ENCODE peak calls at places on chromosomes 11 and 22, in nine cellular contexts. O is Calu3; K is coronary artery; F is body of pancreas; H is astrocyte; S is cardiac fibroblast; L is left ventricle myocardium inferior; T is CD4-positive, alpha-beta T cell; Z is A549. Y is an unnamed sample.

GRCh38 chr11:110979696-110980095 is 265.8 kb upstream of the POU2AF2 start:
- DNase-seq in O (no peak), K (no peak), F (no peak), H (peak), S (peak), L (no peak), T (no peak), Z (no peak), Y (no peak)

GRCh38 chr22:38325575-38325974 is 8.3 kb upstream of the CSNK1E start:
- DNase-seq in O (no peak), K (no peak), F (no peak), H (no peak), S (no peak), L (no peak), T (no peak), Z (no peak), Y (no peak)

GRCh38 chr11:65396769-65397745 is 10.6 kb downstream of the FRMD8 start:
- DNase-seq in O (no peak), K (no peak), F (no peak), H (no peak), S (no peak), L (no peak), T (no peak), Z (no peak), Y (no peak)

GRCh38 chr22:36334838-36335603 is 52.7 kb downstream of the MYH9 start:
- DNase-seq in O (peak), K (no peak), F (peak), H (peak), S (peak), L (no peak), T (no peak), Z (no peak), Y (no peak)

GRCh38 chr11:75328426-75329277 is 22.8 kb downstream of the ARRB1 start:
- DNase-seq in O (peak), K (no peak), F (peak), H (peak), S (peak), L (peak), T (peak), Z (peak), Y (peak)

GRCh38 chr11:73140213-73141030 is 1.7 kb downstream of the FCHSD2 start:
- DNase-seq in O (peak), K (no peak), F (peak), H (peak), S (peak), L (peak), T (no peak), Z (peak), Y (no peak)

GRCh38 chr22:25623310-25623734 is 58.8 kb downstream of the GRK3 start:
- DNase-seq in O (no peak), K (no peak), F (no peak), H (no peak), S (no peak), L (no peak), T (no peak), Z (no peak), Y (no peak)

GRCh38 chr22:38313384-38313955 is 3.8 kb downstream of the CSNK1E start:
- DNase-seq in O (no peak), K (peak), F (peak), H (peak), S (peak), L (peak), T (peak), Z (no peak), Y (no peak)

GRCh38 chr22:17370036-17370765 is 941 bp downstream of the CECR2 start:
- DNase-seq in O (no peak), K (no peak), F (no peak), H (no peak), S (peak), L (peak), T (no peak), Z (no peak), Y (no peak)

GRCh38 chr22:37599161-37599560 is 9.5 kb upstream of the GGA1 start:
- DNase-seq in O (no peak), K (no peak), F (peak), H (no peak), S (no peak), L (no peak), T (no peak), Z (no peak), Y (no peak)

GRCh38 chr11:79050784-79051183 is 390.0 kb downstream of the TENM4 start:
- DNase-seq in O (no peak), K (no peak), F (no peak), H (no peak), S (no peak), L (peak), T (no peak), Z (no peak), Y (no peak)

GRCh38 chr11:32884023-32884422 is 8.6 kb upstream of the QSER1 start:
- DNase-seq in O (no peak), K (no peak), F (no peak), H (no peak), S (no peak), L (no peak), T (no peak), Z (no peak), Y (no peak)

GRCh38 chr11:119094816-119095065 is 6.9 kb downstream of the DPAGT1 start:
- DNase-seq in O (peak), K (peak), F (peak), H (peak), S (peak), L (peak), T (no peak), Z (no peak), Y (no peak)

GRCh38 chr11:64918056-64918455 is 1.0 kb upstream of the ATG2A start:
- DNase-seq in O (no peak), K (no peak), F (no peak), H (peak), S (peak), L (no peak), T (no peak), Z (no peak), Y (no peak)

GRCh38 chr11:94948070-94948617 is 25.2 kb downstream of the CWC15 start:
- DNase-seq in O (no peak), K (no peak), F (no peak), H (peak), S (peak), L (no peak), T (no peak), Z (no peak), Y (no peak)

GRCh38 chr22:27995801-27996528 is 76.9 kb upstream of the PITPNB start:
- DNase-seq in O (peak), K (no peak), F (peak), H (no peak), S (no peak), L (no peak), T (no peak), Z (no peak), Y (no peak)

GRCh38 chr11:47907499-47907898 is 59.3 kb upstream of the NUP160 start:
- DNase-seq in O (no peak), K (no peak), F (no peak), H (peak), S (peak), L (no peak), T (no peak), Z (no peak), Y (no peak)

GRCh38 chr22:43060213-43060612 is 29.0 kb downstream of the TTLL1 start:
- DNase-seq in O (peak), K (no peak), F (no peak), H (no peak), S (peak), L (no peak), T (peak), Z (no peak), Y (peak)

GRCh38 chr11:66880484-66881211 is 23.8 kb downstream of the LRFN4 start:
- DNase-seq in O (peak), K (no peak), F (peak), H (no peak), S (no peak), L (no peak), T (no peak), Z (no peak), Y (no peak)

GRCh38 chr11:35099278-35100018 is 39.5 kb upstream of the CD44 start:
- DNase-seq in O (no peak), K (no peak), F (no peak), H (peak), S (peak), L (no peak), T (no peak), Z (no peak), Y (no peak)

GRCh38 chr11:30568933-30569332 is 17.2 kb downstream of the MPPED2 start:
- DNase-seq in O (no peak), K (no peak), F (no peak), H (no peak), S (no peak), L (no peak), T (no peak), Z (no peak), Y (no peak)

GRCh38 chr11:12694182-12694531 is 19.9 kb downstream of the TEAD1 start:
- DNase-seq in O (no peak), K (no peak), F (peak), H (no peak), S (no peak), L (no peak), T (no peak), Z (no peak), Y (no peak)

GRCh38 chr11:128624269-128625170 is 37.2 kb upstream of the ETS1 start:
- DNase-seq in O (no peak), K (no peak), F (peak), H (no peak), S (no peak), L (no peak), T (peak), Z (no peak), Y (no peak)

GRCh38 chr22:38317995-38318715 is 922 bp upstream of the CSNK1E start:
- DNase-seq in O (peak), K (peak), F (peak), H (peak), S (peak), L (peak), T (no peak), Z (peak), Y (no peak)

GRCh38 chr11:95044010-95044409 is 5.2 kb upstream of the KDM4F start:
- DNase-seq in O (no peak), K (no peak), F (no peak), H (no peak), S (no peak), L (no peak), T (no peak), Z (no peak), Y (no peak)

GRCh38 chr22:30752771-30753170 is 58.1 kb downstream of the OSBP2 start:
- DNase-seq in O (no peak), K (no peak), F (no peak), H (no peak), S (no peak), L (no peak), T (no peak), Z (no peak), Y (no peak)

GRCh38 chr22:41285441-41285819 is 557 bp downstream of the RANGAP1 start:
- DNase-seq in O (peak), K (peak), F (peak), H (peak), S (peak), L (peak), T (peak), Z (no peak), Y (no peak)

GRCh38 chr11:66012946-66013761 is 1.3 kb downstream of the CST6 start:
- DNase-seq in O (peak), K (no peak), F (no peak), H (no peak), S (no peak), L (no peak), T (no peak), Z (no peak), Y (no peak)

GRCh38 chr11:119907934-119908760 is 179.1 kb upstream of the NECTIN1 start:
- DNase-seq in O (no peak), K (no peak), F (no peak), H (no peak), S (no peak), L (no peak), T (no peak), Z (no peak), Y (peak)

GRCh38 chr22:46537221-46537945 is at the start of gene CELSR1:
- DNase-seq in O (peak), K (no peak), F (no peak), H (peak), S (no peak), L (peak), T (no peak), Z (peak), Y (no peak)

GRCh38 chr11:61650781-61651571 is 29.2 kb upstream of the DAGLA start:
- DNase-seq in O (no peak), K (no peak), F (peak), H (no peak), S (no peak), L (no peak), T (no peak), Z (no peak), Y (no peak)

GRCh38 chr11:131063638-131064037 is 147.4 kb upstream of the SNX19 start:
- DNase-seq in O (no peak), K (no peak), F (no peak), H (no peak), S (no peak), L (no peak), T (no peak), Z (no peak), Y (no peak)

GRCh38 chr22:38950527-38951111 is 6.8 kb upstream of the APOBEC3A start:
- DNase-seq in O (no peak), K (no peak), F (no peak), H (no peak), S (no peak), L (no peak), T (no peak), Z (no peak), Y (no peak)

GRCh38 chr11:43737194-43737575 is 56.6 kb downstream of the HSD17B12 start:
- DNase-seq in O (no peak), K (no peak), F (no peak), H (no peak), S (no peak), L (no peak), T (no peak), Z (no peak), Y (no peak)

GRCh38 chr11:63212742-63213141 is 30.7 kb downstream of the SLC22A25 start:
- DNase-seq in O (peak), K (no peak), F (no peak), H (no peak), S (peak), L (no peak), T (no peak), Z (peak), Y (no peak)
- TF ChIP-seq CTCF in O (peak), K (peak), F (peak), H (peak), S (peak), L (peak), T (peak), Z (peak), Y (peak)

DNA sequence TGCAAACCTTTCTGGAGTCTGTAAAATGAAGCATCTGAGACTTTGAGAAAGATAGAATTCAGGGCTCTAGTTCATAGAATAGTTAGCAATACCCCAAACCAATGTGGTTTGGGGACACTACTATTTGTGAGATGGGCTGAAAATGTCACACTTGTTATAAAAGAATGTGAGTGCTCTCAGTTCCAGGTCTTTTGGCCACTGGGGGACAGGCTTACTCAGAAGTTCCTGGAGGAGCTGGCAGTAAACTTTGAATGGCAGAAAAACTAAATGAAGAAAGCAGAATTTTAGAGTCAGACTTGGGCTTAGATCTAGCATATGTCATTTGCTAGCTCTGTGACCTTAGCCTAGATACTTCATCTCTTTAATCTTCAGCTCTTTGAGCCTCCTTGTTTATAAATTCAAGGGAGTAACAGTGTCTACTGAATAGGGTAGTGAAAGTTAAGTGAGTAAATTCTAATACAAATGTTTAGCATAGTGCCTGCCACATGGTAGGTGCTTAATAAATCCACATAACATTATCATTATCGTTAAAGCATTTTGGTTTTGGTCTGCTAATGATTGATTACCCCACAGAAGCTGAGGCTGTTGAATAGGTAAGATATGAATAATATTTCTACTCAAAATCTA is 3.7 kb downstream of the LYVE1 start:
- DNase-seq in O (no peak), K (no peak), F (no peak), H (no peak), S (peak), L (no peak), T (no peak), Z (no peak), Y (no peak)
- TF ChIP-seq CTCF in O (no peak), K (peak), F (no peak), H (no peak), S (peak), L (peak), T (no peak), Z (peak), Y (no peak)

GRCh38 chr22:45309422-45310227 is at the start of gene FAM118A:
- DNase-seq in O (peak), K (peak), F (peak), H (peak), S (peak), L (peak), T (peak), Z (peak), Y (peak)
- TF ChIP-seq CTCF in O (no peak), K (no peak), F (peak), H (no peak), S (no peak), L (peak), T (no peak), Z (no peak), Y (no peak)

DNA sequence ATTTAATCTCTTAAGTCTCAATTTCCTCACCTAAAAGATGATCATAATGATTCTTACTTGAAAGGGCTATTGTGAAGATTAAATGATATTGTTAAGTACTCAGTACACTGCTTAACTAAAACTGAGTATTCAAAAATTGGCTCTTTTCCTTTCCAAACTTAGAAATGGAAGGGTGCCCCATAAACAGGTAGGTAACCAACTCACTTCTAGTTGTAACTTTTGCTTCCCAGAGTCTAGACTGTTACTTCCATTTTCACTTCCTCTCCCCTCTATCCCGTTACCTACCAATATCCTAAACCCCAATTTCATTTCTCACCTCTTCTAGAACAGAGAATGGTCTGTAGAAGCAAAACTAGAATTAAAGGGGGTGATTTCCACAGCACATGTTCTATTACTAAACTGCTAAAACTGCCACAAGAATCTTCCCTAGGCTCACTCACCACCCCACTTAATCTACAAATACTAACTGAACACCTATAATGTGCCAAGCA is 50.0 kb downstream of the RRAS2 start:
- DNase-seq in O (no peak), K (no peak), F (no peak), H (no peak), S (no peak), L (no peak), T (no peak), Z (no peak), Y (no peak)
- TF ChIP-seq CTCF in O (no peak), K (no peak), F (no peak), H (no peak), S (no peak), L (no peak), T (peak), Z (no peak), Y (no peak)

GRCh38 chr11:20118209-20118608 is 42.1 kb downstream of the DBX1 start:
- DNase-seq in O (no peak), K (no peak), F (no peak), H (no peak), S (no peak), L (no peak), T (no peak), Z (no peak), Y (no peak)

GRCh38 chr11:20114588-20114987 is 45.7 kb downstream of the DBX1 start:
- DNase-seq in O (no peak), K (peak), F (no peak), H (peak), S (peak), L (no peak), T (no peak), Z (no peak), Y (no peak)

GRCh38 chr11:20119315-20119714 is 41.0 kb downstream of the DBX1 start:
- DNase-seq in O (no peak), K (no peak), F (no peak), H (no peak), S (no peak), L (no peak), T (no peak), Z (no peak), Y (no peak)

GRCh38 chr11:20116825-20117224 is 43.5 kb downstream of the DBX1 start:
- DNase-seq in O (no peak), K (no peak), F (no peak), H (no peak), S (no peak), L (no peak), T (no peak), Z (no peak), Y (no peak)

GRCh38 chr11:20117291-20117690 is 43.0 kb downstream of the DBX1 start:
- DNase-seq in O (no peak), K (no peak), F (no peak), H (peak), S (no peak), L (no peak), T (no peak), Z (no peak), Y (no peak)
- TF ChIP-seq CTCF in O (no peak), K (no peak), F (no peak), H (no peak), S (no peak), L (no peak), T (no peak), Z (no peak), Y (no peak)

DNA sequence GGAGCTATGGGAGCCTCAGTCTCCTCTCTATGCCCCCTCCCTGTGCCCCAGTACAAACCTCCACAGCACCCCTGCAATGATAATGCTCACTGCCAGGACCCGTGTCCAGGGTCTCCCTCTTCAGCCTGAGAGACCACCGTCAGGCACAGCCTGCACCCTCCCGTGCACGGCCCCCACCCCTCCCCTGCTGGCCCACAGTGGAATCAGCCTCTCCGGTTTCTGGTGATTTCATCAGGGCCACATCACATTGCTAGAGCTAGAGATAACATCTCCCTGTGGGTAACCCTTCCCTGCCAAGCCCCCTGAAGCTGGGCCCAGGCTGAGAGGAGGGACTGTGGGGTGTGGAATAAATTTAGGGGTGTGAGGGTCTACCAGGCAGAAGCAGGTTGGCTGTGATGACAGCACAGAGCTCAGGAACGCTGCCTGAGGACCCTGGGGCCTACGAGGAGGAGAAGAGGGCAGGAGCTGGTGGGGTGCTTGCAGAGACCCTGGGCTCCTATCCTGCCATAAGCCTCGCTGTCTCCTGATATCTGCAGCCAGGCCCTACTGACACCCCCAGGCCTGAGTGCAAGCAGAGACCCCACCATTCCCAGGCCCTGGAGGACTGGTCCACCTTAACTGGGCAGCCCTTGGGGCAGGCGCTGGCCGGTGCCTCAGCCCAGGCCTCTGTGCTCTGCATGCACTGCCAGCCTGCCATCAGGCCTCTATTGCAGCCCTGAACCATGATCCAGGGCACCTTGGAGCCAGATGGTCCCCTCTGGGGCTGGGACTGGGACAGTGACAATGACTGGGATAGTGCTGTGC is at the start of gene KLHDC7B:
- DNase-seq in O (no peak), K (no peak), F (no peak), H (no peak), S (no peak), L (no peak), T (no peak), Z (no peak), Y (no peak)
- TF ChIP-seq CTCF in O (no peak), K (no peak), F (no peak), H (no peak), S (peak), L (no peak), T (no peak), Z (no peak), Y (no peak)

DNA sequence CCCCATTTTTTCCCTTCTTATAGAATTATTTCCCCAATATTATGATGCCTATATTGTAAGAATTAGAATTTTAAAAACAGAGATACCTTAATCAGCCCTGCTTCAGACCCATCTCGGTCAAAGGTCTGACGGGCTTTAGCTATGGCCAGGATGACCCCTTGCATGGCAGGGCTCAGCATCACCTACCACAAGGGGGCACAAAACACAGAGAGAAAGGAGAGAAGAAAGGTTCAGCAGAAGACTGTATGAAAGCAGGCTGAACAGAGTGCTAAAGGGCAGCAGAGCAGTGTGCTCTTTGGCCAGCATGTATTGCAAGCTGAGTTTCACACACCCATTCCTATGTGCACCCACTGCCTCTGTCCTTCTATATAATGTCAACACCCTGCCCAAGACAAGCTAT is 26.8 kb downstream of the CLDN25 start:
- DNase-seq in O (peak), K (no peak), F (no peak), H (no peak), S (peak), L (no peak), T (no peak), Z (peak), Y (no peak)
- TF ChIP-seq CTCF in O (peak), K (no peak), F (no peak), H (peak), S (peak), L (peak), T (peak), Z (peak), Y (peak)